ENCODE peak calls at places on chromosomes 5 and 9, in four cellular contexts. Y is Caco-2, L is right atrium auricular region, W is neural progenitor cell. O is an unnamed sample.

GRCh38 chr5:77086611-77087483 is at the start of gene ZBED3:
- DNase-seq in W (peak), Y (peak), L (peak), O (peak)

GRCh38 chr5:68918306-68918705 is 175.5 kb upstream of the SLC30A5 start:
- DNase-seq in L (no peak), Y (no peak), W (no peak), O (no peak)

GRCh38 chr5:96655506-96655905 is 6.7 kb upstream of the CAST start:
- DNase-seq in Y (no peak), W (no peak), L (no peak), O (peak)

GRCh38 chr5:155475318-155475717 is 461.8 kb downstream of the KIF4B start:
- DNase-seq in W (no peak), Y (no peak), L (no peak), O (no peak)

GRCh38 chr5:120734033-120734432 is 269.9 kb downstream of the PRR16 start:
- DNase-seq in Y (no peak), L (no peak), W (peak), O (peak)

GRCh38 chr9:106038266-106039001 is 344.1 kb downstream of the TMEM38B start:
- DNase-seq in Y (no peak), L (no peak), W (no peak), O (no peak)

GRCh38 chr9:135698767-135699166 is 514 bp downstream of the SOHLH1 start:
- DNase-seq in W (no peak), L (no peak), Y (peak), O (no peak)

GRCh38 chr5:7926296-7926695 is 57.3 kb downstream of the MTRR start:
- DNase-seq in W (no peak), L (no peak), Y (no peak), O (peak)

DNA sequence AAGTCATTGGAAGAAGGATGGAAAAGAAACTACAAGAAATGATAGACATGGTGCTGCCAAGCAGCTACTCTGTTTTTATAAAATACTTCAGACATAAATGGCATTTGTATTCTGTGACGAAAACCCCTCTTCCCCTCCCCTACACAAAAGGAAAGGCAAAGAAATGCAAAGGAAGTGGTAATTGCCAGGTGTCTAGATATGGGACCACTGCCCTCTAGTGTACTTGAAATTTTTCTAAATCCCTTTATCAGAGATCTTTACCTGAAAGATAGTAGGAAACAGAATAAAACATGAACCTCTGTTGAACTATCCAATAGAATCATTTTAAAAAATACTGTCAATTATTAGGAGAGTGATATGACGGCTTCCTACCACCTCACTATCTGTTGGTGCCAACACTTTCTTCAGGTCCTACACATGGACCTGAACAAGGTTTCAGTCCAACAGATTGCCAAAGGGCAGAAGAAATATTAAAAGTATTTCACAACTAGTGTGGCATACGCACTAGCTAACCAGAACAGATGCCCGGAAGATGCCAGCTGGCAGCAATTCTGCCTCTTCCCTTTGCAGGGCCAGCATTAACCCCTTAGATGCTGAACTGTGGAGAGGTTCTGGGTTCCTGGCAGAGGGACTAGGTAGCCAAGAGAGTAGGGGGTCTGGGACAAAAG is 104.1 kb downstream of the TSSK1B start:
- DNase-seq in L (no peak), Y (no peak), W (peak), O (peak)
- TF ChIP-seq CTCF in L (peak), Y (peak), W (peak), O (peak)

GRCh38 chr5:171978519-171978918 is 27.9 kb downstream of the FBXW11 start:
- DNase-seq in Y (no peak), W (no peak), L (no peak), O (no peak)

GRCh38 chr5:171984748-171985419 is 21.6 kb downstream of the FBXW11 start:
- DNase-seq in Y (no peak), W (no peak), L (no peak), O (peak)

GRCh38 chr5:171980729-171981128 is 25.7 kb downstream of the FBXW11 start:
- DNase-seq in Y (no peak), L (no peak), W (peak), O (no peak)

GRCh38 chr5:171979606-171980005 is 26.8 kb downstream of the FBXW11 start:
- DNase-seq in W (no peak), L (no peak), Y (no peak), O (no peak)

DNA sequence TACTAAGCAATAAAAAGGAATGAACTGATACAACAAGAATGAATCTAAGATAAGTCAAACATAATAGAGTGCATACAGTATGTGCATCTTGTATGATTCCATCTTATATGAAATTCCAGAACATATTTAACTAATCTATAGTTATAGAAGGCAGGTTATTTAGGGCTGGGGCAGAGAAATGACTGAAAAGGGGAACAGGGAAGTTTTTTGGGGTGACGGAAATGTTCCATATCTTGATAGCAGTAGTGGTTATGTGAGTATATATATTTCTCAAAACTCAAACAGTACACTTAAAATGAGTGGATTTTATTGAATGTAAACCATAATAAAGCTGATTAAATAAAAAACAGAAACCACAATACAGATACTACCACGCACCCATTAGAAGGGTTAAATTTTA is 24.6 kb downstream of the FBXW11 start:
- DNase-seq in Y (no peak), L (no peak), W (no peak), O (no peak)
- H3K4me3 ChIP-seq in Y (no peak), L (no peak), W (no peak), O (no peak)

DNA sequence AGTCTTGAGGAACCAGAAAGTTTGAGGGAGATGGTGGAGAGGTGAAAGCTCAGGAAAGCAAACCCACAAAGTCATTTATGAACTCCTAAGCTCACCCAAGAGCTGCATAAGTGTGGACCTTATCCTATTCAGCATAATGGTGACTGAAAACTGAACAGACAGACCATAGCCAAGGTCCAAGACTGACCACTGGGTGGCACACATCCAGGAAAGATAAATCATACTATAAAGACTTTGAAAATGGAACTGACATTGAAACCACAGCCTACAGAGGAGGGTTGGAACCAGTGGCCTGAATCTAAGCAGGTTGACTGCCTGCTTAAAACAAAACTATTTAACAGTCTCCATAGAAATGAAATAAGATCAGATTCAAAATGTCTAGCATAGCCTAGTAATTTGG is 121.1 kb upstream of the RGS7BP start:
- DNase-seq in L (no peak), Y (peak), W (peak), O (peak)
- TF ChIP-seq CTCF in L (no peak), Y (peak), W (peak), O (peak)

GRCh38 chr9:36401897-36402480 is 1.9 kb upstream of the RNF38 start:
- DNase-seq in W (no peak), Y (no peak), L (no peak), O (no peak)
- H3K4me3 ChIP-seq in W (peak), Y (no peak), L (no peak), O (no peak)